ENCODE peak calls at places on chromosomes 13 and 19, in six cellular contexts. J is retina; F is NB4; C is heart right ventricle; Y is tibial nerve; T is stimulated activated CD8-positive, alpha-beta memory T cell treated with anti-CD3 and anti-CD28 coated beads, Interleukin-7, amount 100 ng/mL, for 1 hour. N is an unnamed sample.
A peak's percentile ranks its signal among the peaks of the same experiment; 100 is the strongest.

GRCh38 chr13:46106839-46107371 is 2.1 kb upstream of the CPB2 start:
- DNase-seq in F (no peak), C (no peak), Y (no peak), T (no peak), J (no peak), N (no peak)

GRCh38 chr13:98658131-98658530 is 81.2 kb upstream of the STK24 start:
- DNase-seq in J (no peak), C (peak; percentile 23), T (no peak), F (no peak), Y (no peak), N (no peak)

GRCh38 chr19:7739801-7740659 is 7.3 kb downstream of the CD209 start:
- DNase-seq in T (no peak), C (no peak), J (no peak), F (no peak), Y (no peak), N (no peak)

GRCh38 chr13:75864718-75865117 is 228.6 kb downstream of the LMO7 start:
- DNase-seq in C (no peak), Y (no peak), J (no peak), T (no peak), F (no peak), N (no peak)

GRCh38 chr13:42821437-42821836 is 40.1 kb downstream of the FAM216B start:
- DNase-seq in T (no peak), C (no peak), F (no peak), Y (no peak), J (no peak), N (no peak)

GRCh38 chr13:41054919-41055619 is 6.2 kb upstream of the WBP4 start:
- DNase-seq in J (no peak), T (no peak), Y (no peak), F (peak; percentile 68), C (no peak), N (no peak)

GRCh38 chr13:39310961-39311360 is 272.7 kb downstream of the NHLRC3 start:
- DNase-seq in J (no peak), Y (no peak), T (no peak), F (no peak), C (no peak), N (no peak)

GRCh38 chr13:109211616-109212015 is 574.8 kb downstream of the IRS2 start:
- DNase-seq in T (no peak), J (no peak), F (no peak), C (no peak), Y (no peak), N (no peak)

GRCh38 chr19:50478901-50479715 is 2.5 kb upstream of the GARIN5A start:
- DNase-seq in J (no peak), F (no peak), Y (no peak), C (no peak), T (no peak), N (no peak)

GRCh38 chr19:35476149-35476548 is 14.1 kb downstream of the KRTDAP start:
- DNase-seq in F (peak; percentile 4), Y (no peak), T (no peak), C (no peak), J (no peak), N (no peak)

GRCh38 chr13:76823969-76824368 is 62.2 kb downstream of the KCTD12 start:
- DNase-seq in F (no peak), J (no peak), C (no peak), T (no peak), Y (no peak), N (no peak)

GRCh38 chr19:5687360-5688198 is 2.5 kb upstream of the RPL36 start:
- DNase-seq in Y (no peak), F (no peak), J (no peak), T (no peak), C (no peak), N (no peak)

GRCh38 chr19:24140099-24140498 is 53.1 kb downstream of the ZNF254 start:
- DNase-seq in T (no peak), C (no peak), Y (no peak), J (no peak), F (peak; percentile 71), N (no peak)

GRCh38 chr13:49315036-49315565 is 67.4 kb downstream of the CDADC1 start:
- DNase-seq in J (no peak), Y (no peak), F (no peak), T (no peak), C (no peak), N (no peak)

GRCh38 chr13:97583884-97584497 is 150.0 kb downstream of the RAP2A start:
- DNase-seq in J (no peak), T (no peak), Y (no peak), C (no peak), F (no peak), N (no peak)

GRCh38 chr13:76512676-76513277 is 373.4 kb downstream of the KCTD12 start:
- DNase-seq in F (peak; percentile 12), T (no peak), C (peak; percentile 9), J (no peak), Y (no peak), N (no peak)

GRCh38 chr13:75369986-75370385 is 112.0 kb downstream of the TBC1D4 start:
- DNase-seq in C (no peak), J (no peak), Y (no peak), T (no peak), F (no peak), N (no peak)

GRCh38 chr19:39544201-39544903 is 4.4 kb upstream of the EID2 start:
- DNase-seq in C (no peak), Y (no peak), J (no peak), T (no peak), F (no peak), N (no peak)

GRCh38 chr19:4375164-4375619 is 25.2 kb downstream of the SH3GL1 start:
- DNase-seq in Y (no peak), J (no peak), T (no peak), F (no peak), C (no peak), N (peak; percentile 77)

GRCh38 chr13:96089749-96090239 is at the start of gene HS6ST3:
- DNase-seq in C (peak; percentile 11), F (peak; percentile 4), Y (no peak), T (no peak), J (peak; percentile 76), N (no peak)

GRCh38 chr13:76672422-76672821 is 213.8 kb downstream of the KCTD12 start:
- DNase-seq in J (no peak), C (no peak), F (no peak), T (no peak), Y (no peak), N (no peak)

GRCh38 chr19:27392027-27392632 is 1820.8 kb downstream of the UQCRFS1 start:
- DNase-seq in Y (peak; percentile 9), J (no peak), F (no peak), T (no peak), C (no peak), N (no peak)

N was measured in breast epithelium.